ENCODE peak calls at places on chromosomes 3 and 15, in eight cellular contexts. One of them, this sample, is unnamed.
A peak's percentile ranks its signal among the peaks of the same experiment; 100 is the strongest.

GRCh38 chr15:74381481-74381880 is 14.0 kb upstream of the CYP11A1 start:
- DNase-seq in kidney: no peak
- DNase-seq in tibial artery: no peak
- DNase-seq in heart left ventricle: no peak
- DNase-seq in RWPE2: no peak
- DNase-seq in BJ: no peak
- DNase-seq in tibial nerve: no peak
- DNase-seq in AG04450: no peak
- DNase-seq in this sample: no peak

GRCh38 chr3:69927571-69927970 is 72.0 kb upstream of the SAMMSON start:
- DNase-seq in kidney: no peak
- DNase-seq in tibial artery: no peak
- DNase-seq in heart left ventricle: no peak
- DNase-seq in RWPE2: no peak
- DNase-seq in BJ: no peak
- DNase-seq in tibial nerve: no peak
- DNase-seq in AG04450: no peak
- DNase-seq in this sample: no peak

GRCh38 chr3:65793495-65794200 is 245.1 kb downstream of the MAGI1 start:
- DNase-seq in kidney: no peak
- DNase-seq in tibial artery: no peak
- DNase-seq in heart left ventricle: no peak
- DNase-seq in RWPE2: no peak
- DNase-seq in BJ: no peak
- DNase-seq in tibial nerve: no peak
- DNase-seq in AG04450: no peak
- DNase-seq in this sample: no peak

GRCh38 chr3:109432833-109433232 is 95.5 kb upstream of the DPPA4 start:
- DNase-seq in kidney: no peak
- DNase-seq in tibial artery: no peak
- DNase-seq in heart left ventricle: no peak
- DNase-seq in RWPE2: no peak
- DNase-seq in BJ: no peak
- DNase-seq in tibial nerve: no peak
- DNase-seq in AG04450: no peak
- DNase-seq in this sample: no peak

GRCh38 chr15:91966181-91966552 is 112.7 kb downstream of the SLCO3A1 start:
- DNase-seq in kidney: no peak
- DNase-seq in tibial artery: no peak
- DNase-seq in heart left ventricle: no peak
- DNase-seq in RWPE2: no peak
- DNase-seq in BJ: no peak
- DNase-seq in tibial nerve: no peak
- DNase-seq in AG04450: no peak
- DNase-seq in this sample: no peak

GRCh38 chr15:86203462-86203861 is 123.8 kb downstream of the AGBL1 start:
- DNase-seq in kidney: no peak
- DNase-seq in tibial artery: no peak
- DNase-seq in heart left ventricle: no peak
- DNase-seq in RWPE2: no peak
- DNase-seq in BJ: no peak
- DNase-seq in tibial nerve: no peak
- DNase-seq in AG04450: no peak
- DNase-seq in this sample: no peak

GRCh38 chr3:134911611-134912604 is 116.8 kb downstream of the EPHB1 start:
- DNase-seq in kidney: no peak
- DNase-seq in tibial artery: no peak
- DNase-seq in heart left ventricle: no peak
- DNase-seq in RWPE2: no peak
- DNase-seq in BJ: no peak
- DNase-seq in tibial nerve: no peak
- DNase-seq in AG04450: no peak
- DNase-seq in this sample: peak; percentile 66

GRCh38 chr15:32919749-32920414 is 202.1 kb downstream of the GREM1 start:
- DNase-seq in kidney: no peak
- DNase-seq in tibial artery: no peak
- DNase-seq in heart left ventricle: no peak
- DNase-seq in RWPE2: no peak
- DNase-seq in BJ: peak; percentile 63
- DNase-seq in tibial nerve: no peak
- DNase-seq in AG04450: peak; percentile 94
- DNase-seq in this sample: no peak

GRCh38 chr3:172194702-172195392 is 155.5 kb downstream of the FNDC3B start:
- DNase-seq in kidney: no peak
- DNase-seq in tibial artery: no peak
- DNase-seq in heart left ventricle: no peak
- DNase-seq in RWPE2: no peak
- DNase-seq in BJ: no peak
- DNase-seq in tibial nerve: no peak
- DNase-seq in AG04450: no peak
- DNase-seq in this sample: no peak

GRCh38 chr3:117011687-117012250 is 302.2 kb downstream of the TUSC7 start:
- DNase-seq in kidney: no peak
- DNase-seq in tibial artery: no peak
- DNase-seq in heart left ventricle: no peak
- DNase-seq in RWPE2: no peak
- DNase-seq in BJ: no peak
- DNase-seq in tibial nerve: no peak
- DNase-seq in AG04450: no peak
- DNase-seq in this sample: no peak

GRCh38 chr3:195147649-195148121 is 123.3 kb downstream of the XXYLT1 start:
- DNase-seq in kidney: no peak
- DNase-seq in tibial artery: no peak
- DNase-seq in heart left ventricle: peak; percentile 59
- DNase-seq in RWPE2: no peak
- DNase-seq in BJ: peak; percentile 47
- DNase-seq in tibial nerve: no peak
- DNase-seq in AG04450: no peak
- DNase-seq in this sample: peak; percentile 88

GRCh38 chr15:29885183-29885582 is 62.9 kb upstream of the TJP1 start:
- DNase-seq in kidney: no peak
- DNase-seq in tibial artery: no peak
- DNase-seq in heart left ventricle: no peak
- DNase-seq in RWPE2: no peak
- DNase-seq in BJ: no peak
- DNase-seq in tibial nerve: no peak
- DNase-seq in AG04450: no peak
- DNase-seq in this sample: no peak

GRCh38 chr15:46808834-46809233 is 908.5 kb upstream of the SEMA6D start:
- DNase-seq in kidney: no peak
- DNase-seq in tibial artery: no peak
- DNase-seq in heart left ventricle: no peak
- DNase-seq in RWPE2: no peak
- DNase-seq in BJ: no peak
- DNase-seq in tibial nerve: no peak
- DNase-seq in AG04450: no peak
- DNase-seq in this sample: no peak

GRCh38 chr3:77530870-77531269 is 491.0 kb downstream of the ROBO2 start:
- DNase-seq in kidney: no peak
- DNase-seq in tibial artery: no peak
- DNase-seq in heart left ventricle: no peak
- DNase-seq in RWPE2: no peak
- DNase-seq in BJ: peak; percentile 35
- DNase-seq in tibial nerve: no peak
- DNase-seq in AG04450: peak; percentile 24
- DNase-seq in this sample: no peak

GRCh38 chr3:149247929-149248691 is 26.5 kb upstream of the CP start:
- DNase-seq in kidney: no peak
- DNase-seq in tibial artery: no peak
- DNase-seq in heart left ventricle: no peak
- DNase-seq in RWPE2: no peak
- DNase-seq in BJ: no peak
- DNase-seq in tibial nerve: no peak
- DNase-seq in AG04450: no peak
- DNase-seq in this sample: no peak

GRCh38 chr3:121817753-121818152 is 17.1 kb downstream of the IQCB1 start:
- DNase-seq in kidney: no peak
- DNase-seq in tibial artery: no peak
- DNase-seq in heart left ventricle: no peak
- DNase-seq in RWPE2: no peak
- DNase-seq in BJ: no peak
- DNase-seq in tibial nerve: no peak
- DNase-seq in AG04450: no peak
- DNase-seq in this sample: no peak

GRCh38 chr3:31937225-31937624 is 43.8 kb downstream of the OSBPL10 start:
- DNase-seq in kidney: no peak
- DNase-seq in tibial artery: no peak
- DNase-seq in heart left ventricle: no peak
- DNase-seq in RWPE2: no peak
- DNase-seq in BJ: no peak
- DNase-seq in tibial nerve: no peak
- DNase-seq in AG04450: no peak
- DNase-seq in this sample: no peak

GRCh38 chr3:69866988-69867720 is 127.9 kb downstream of the MITF start:
- DNase-seq in kidney: no peak
- DNase-seq in tibial artery: no peak
- DNase-seq in heart left ventricle: no peak
- DNase-seq in RWPE2: no peak
- DNase-seq in BJ: peak; percentile 31
- DNase-seq in tibial nerve: no peak
- DNase-seq in AG04450: no peak
- DNase-seq in this sample: no peak

GRCh38 chr3:52006017-52006819 is 10.5 kb upstream of the RPL29 start:
- DNase-seq in kidney: no peak
- DNase-seq in tibial artery: no peak
- DNase-seq in heart left ventricle: no peak
- DNase-seq in RWPE2: no peak
- DNase-seq in BJ: no peak
- DNase-seq in tibial nerve: no peak
- DNase-seq in AG04450: no peak
- DNase-seq in this sample: no peak

GRCh38 chr3:107855710-107856109 is 235.1 kb downstream of the CD47 start:
- DNase-seq in kidney: no peak
- DNase-seq in tibial artery: no peak
- DNase-seq in heart left ventricle: no peak
- DNase-seq in RWPE2: no peak
- DNase-seq in BJ: no peak
- DNase-seq in tibial nerve: no peak
- DNase-seq in AG04450: no peak
- DNase-seq in this sample: no peak

GRCh38 chr15:82040395-82040794 is 5.4 kb downstream of the MEX3B start:
- DNase-seq in kidney: no peak
- DNase-seq in tibial artery: no peak
- DNase-seq in heart left ventricle: no peak
- DNase-seq in RWPE2: no peak
- DNase-seq in BJ: no peak
- DNase-seq in tibial nerve: no peak
- DNase-seq in AG04450: no peak
- DNase-seq in this sample: no peak
- TF ChIP-seq CTCF in kidney: no peak
- TF ChIP-seq CTCF in tibial artery: no peak
- TF ChIP-seq CTCF in heart left ventricle: no peak
- TF ChIP-seq CTCF in RWPE2: no peak
- TF ChIP-seq CTCF in BJ: no peak
- TF ChIP-seq CTCF in tibial nerve: no peak
- TF ChIP-seq CTCF in AG04450: no peak
- TF ChIP-seq CTCF in this sample: no peak

GRCh38 chr3:28171962-28172361 is 69.5 kb upstream of the CMC1 start:
- DNase-seq in kidney: no peak
- DNase-seq in tibial artery: no peak
- DNase-seq in heart left ventricle: no peak
- DNase-seq in RWPE2: no peak
- DNase-seq in BJ: no peak
- DNase-seq in tibial nerve: no peak
- DNase-seq in AG04450: no peak
- DNase-seq in this sample: no peak
- H3K4me3 ChIP-seq in kidney: no peak overlapping the region
- H3K4me3 ChIP-seq in tibial artery: no peak overlapping the region
- H3K4me3 ChIP-seq in heart left ventricle: no peak overlapping the region
- H3K4me3 ChIP-seq in RWPE2: no peak overlapping the region
- H3K4me3 ChIP-seq in BJ: no peak overlapping the region
- H3K4me3 ChIP-seq in tibial nerve: no peak overlapping the region
- H3K4me3 ChIP-seq in AG04450: no peak overlapping the region
- H3K4me3 ChIP-seq in this sample: no peak overlapping the region

DNA sequence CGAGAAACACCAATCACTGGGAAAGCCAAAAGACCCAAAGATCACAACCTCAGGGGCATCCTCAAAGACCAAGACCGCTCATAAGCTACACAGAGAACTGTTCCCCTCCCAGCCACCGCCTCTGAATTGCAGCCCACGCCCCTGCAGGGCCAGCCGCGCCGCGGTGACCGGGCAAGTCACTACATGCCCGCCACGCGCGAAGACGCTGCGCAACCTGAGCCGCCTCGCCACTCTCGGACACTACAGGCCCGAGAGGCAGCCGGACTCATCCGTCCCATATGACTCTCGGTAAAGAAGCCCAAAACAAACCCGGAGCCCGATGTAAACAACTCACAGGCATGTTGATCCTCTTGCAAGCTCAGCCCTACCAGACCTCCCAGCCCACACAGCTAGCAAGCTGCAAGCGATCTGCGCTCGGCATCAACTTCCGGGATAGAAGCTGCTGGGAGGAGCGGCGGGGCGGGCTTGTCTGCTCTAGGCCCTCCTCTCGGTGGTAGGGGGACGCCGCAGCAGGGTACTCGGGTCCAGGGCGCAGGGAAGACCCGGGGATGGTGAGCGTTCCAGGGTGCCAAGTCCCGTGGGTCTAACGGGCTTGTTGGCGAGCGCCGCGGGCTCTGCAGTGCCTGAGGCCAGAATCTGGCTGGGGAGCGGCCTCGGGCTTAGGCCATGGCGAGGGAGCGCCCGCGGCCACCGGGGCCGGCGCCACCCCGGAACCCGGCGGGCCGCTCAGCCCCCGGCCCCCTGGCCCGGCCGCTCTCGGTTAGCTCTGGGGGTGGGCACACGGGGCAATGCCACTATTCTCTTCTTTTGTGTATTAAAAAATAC is at the start of gene RPS27L:
- DNase-seq in kidney: peak; percentile 98
- DNase-seq in tibial artery: peak; percentile 93
- DNase-seq in heart left ventricle: peak; percentile 92
- DNase-seq in RWPE2: peak; percentile 98
- DNase-seq in BJ: peak; percentile 65
- DNase-seq in tibial nerve: peak; percentile 89
- DNase-seq in AG04450: peak; percentile 94
- DNase-seq in this sample: peak; percentile 95
- TF ChIP-seq CTCF in kidney: no peak
- TF ChIP-seq CTCF in tibial artery: no peak
- TF ChIP-seq CTCF in heart left ventricle: no peak
- TF ChIP-seq CTCF in RWPE2: no peak
- TF ChIP-seq CTCF in BJ: no peak
- TF ChIP-seq CTCF in tibial nerve: no peak
- TF ChIP-seq CTCF in AG04450: no peak
- TF ChIP-seq CTCF in this sample: no peak

DNA sequence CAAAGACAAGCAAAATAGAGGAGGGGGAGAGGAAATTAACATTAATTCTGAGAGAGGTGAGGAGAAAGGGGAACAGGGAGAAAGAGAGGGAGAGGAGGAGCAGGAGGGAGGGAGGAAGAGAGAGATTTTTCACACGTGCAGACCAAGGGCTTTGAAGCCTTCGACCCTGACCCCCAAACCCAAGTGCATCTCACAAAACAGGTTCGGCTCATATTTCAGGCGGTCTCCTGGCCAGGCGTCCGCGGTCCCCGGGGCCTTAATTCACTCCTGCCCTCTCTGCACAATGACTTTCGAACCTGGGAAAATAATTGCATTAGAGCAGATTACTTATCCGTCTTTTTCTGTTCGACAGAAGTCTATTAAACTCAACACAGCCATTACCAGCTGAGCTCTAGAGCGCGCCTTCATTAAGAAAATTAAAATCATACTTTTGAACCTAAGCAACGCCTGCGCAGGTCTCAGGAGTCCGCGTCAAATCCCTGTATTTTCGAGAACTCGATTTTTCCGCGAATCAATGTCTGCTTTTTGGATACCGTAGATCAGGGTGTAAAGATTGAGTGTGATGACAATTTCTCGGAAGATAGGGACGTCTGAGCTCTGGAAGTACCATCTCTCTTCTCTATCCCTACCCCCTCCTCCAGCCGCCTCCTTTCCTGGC is 220.7 kb downstream of the MEIS2 start:
- DNase-seq in kidney: no peak
- DNase-seq in tibial artery: no peak
- DNase-seq in heart left ventricle: no peak
- DNase-seq in RWPE2: no peak
- DNase-seq in BJ: no peak
- DNase-seq in tibial nerve: no peak
- DNase-seq in AG04450: no peak
- DNase-seq in this sample: no peak
- H3K4me3 ChIP-seq in kidney: no peak overlapping the region
- H3K4me3 ChIP-seq in tibial artery: no peak overlapping the region
- H3K4me3 ChIP-seq in heart left ventricle: no peak overlapping the region
- H3K4me3 ChIP-seq in RWPE2: no peak overlapping the region
- H3K4me3 ChIP-seq in BJ: no peak overlapping the region
- H3K4me3 ChIP-seq in tibial nerve: no peak overlapping the region
- H3K4me3 ChIP-seq in AG04450: no peak overlapping the region
- H3K4me3 ChIP-seq in this sample: no peak overlapping the region

This sample was measured in sigmoid colon.